ENCODE peak calls at places on chromosome 16, in eight cellular contexts. X, G, L, S, Y, B, F and O are unnamed samples.

GRCh38 chr16:89122322-89122831 is 28.7 kb downstream of the ACSF3 start:
- DNase-seq in L (no peak), S (no peak), X (no peak), Y (peak), G (no peak), B (peak), F (no peak), O (no peak)

GRCh38 chr16:82034981-82035612 is at the start of gene HSD17B2:
- DNase-seq in L (peak), S (no peak), F (no peak), B (no peak), X (no peak), G (no peak), Y (no peak), O (no peak)

GRCh38 chr16:80403871-80404270 is 136.9 kb upstream of the DYNLRB2 start:
- DNase-seq in X (no peak), Y (no peak), F (no peak), G (no peak), L (no peak), S (no peak), B (no peak), O (no peak)

GRCh38 chr16:6019490-6019991 is 921.9 kb upstream of the EEF2KMT start:
- DNase-seq in X (no peak), Y (no peak), B (no peak), F (no peak), L (no peak), G (no peak), S (no peak), O (no peak)

GRCh38 chr16:72013888-72014538 is 5.5 kb downstream of the DHODH start:
- DNase-seq in X (no peak), B (peak), L (no peak), S (no peak), F (no peak), Y (peak), G (peak), O (no peak)

GRCh38 chr16:3501783-3502400 is 1.1 kb downstream of the CLUAP1 start:
- DNase-seq in F (no peak), G (no peak), S (peak), L (no peak), X (no peak), Y (peak), B (no peak), O (no peak)

GRCh38 chr16:50982808-50983207 is 168.3 kb downstream of the SALL1 start:
- DNase-seq in L (no peak), X (no peak), B (no peak), F (no peak), Y (no peak), S (no peak), G (no peak), O (no peak)

GRCh38 chr16:77376358-77376757 is 58.5 kb downstream of the ADAMTS18 start:
- DNase-seq in S (no peak), L (no peak), X (no peak), B (no peak), F (no peak), Y (no peak), G (no peak), O (no peak)

GRCh38 chr16:50297301-50298074 is 31.1 kb downstream of the ADCY7 start:
- DNase-seq in S (peak), Y (no peak), B (peak), G (no peak), X (no peak), L (no peak), F (no peak), O (no peak)

GRCh38 chr16:62034236-62035114 is 1.8 kb downstream of the CDH8 start:
- DNase-seq in F (no peak), L (no peak), Y (no peak), S (no peak), G (no peak), X (no peak), B (no peak), O (no peak)

DNA sequence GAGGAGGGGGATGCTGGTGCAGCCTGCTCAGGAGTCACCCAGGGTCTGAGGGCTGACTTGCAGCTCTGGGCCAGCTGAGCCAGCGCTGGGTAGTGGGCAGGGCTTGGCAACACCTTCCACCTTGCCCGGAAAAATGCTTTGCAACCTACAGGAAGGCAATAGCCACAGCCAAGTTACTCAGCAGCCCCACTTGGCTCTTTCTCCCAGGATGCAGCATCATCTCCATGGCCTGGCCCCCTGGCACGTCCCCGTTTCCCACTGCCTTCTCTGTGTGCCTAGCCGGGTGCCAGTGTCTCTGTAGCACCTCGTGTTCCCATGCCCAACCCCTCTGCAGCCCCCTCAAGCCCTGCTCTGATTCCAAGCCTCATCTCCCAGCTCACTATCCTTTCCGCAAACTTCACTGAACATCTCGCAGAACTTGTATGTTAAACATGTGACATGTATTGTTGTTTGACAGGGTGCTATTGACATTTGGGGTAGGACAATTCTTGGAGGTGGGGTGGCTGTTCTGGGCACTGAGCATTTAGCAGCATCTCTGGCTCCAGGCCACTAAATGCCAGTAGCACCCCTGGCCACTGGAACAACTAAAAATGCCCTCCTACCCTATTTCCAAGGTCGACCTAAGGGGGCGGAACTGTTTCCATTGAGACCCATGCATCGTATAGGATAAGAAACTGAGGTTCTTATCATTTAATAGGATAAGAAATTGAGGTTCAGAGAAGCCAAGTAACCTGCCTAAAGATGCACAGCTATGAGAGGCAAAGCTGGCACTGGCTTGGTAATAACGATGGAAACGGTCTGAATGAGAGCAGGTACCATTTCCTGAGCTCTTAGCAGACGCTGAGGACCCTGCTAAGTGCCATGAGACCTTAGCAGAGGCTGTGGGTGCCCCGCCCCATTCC is 12.2 kb downstream of the DEXI start:
- DNase-seq in Y (no peak), L (no peak), B (no peak), G (peak), S (no peak), X (no peak), F (no peak), O (no peak)
- TF ChIP-seq POLR2A in Y (no peak), L (no peak), B (no peak), G (peak), S (no peak), X (no peak), F (no peak), O (no peak)

GRCh38 chr16:4801962-4802658 is at the start of gene ROGDI:
- DNase-seq in B (peak), L (peak), F (peak), X (peak), S (peak), G (peak), Y (peak), O (peak)
- TF ChIP-seq POLR2A in B (no peak), L (no peak), F (peak), X (no peak), S (peak), G (peak), Y (no peak), O (peak)

GRCh38 chr16:14585287-14585686 is 44.8 kb downstream of the PARN start:
- DNase-seq in B (peak), F (no peak), L (no peak), S (no peak), X (no peak), G (no peak), Y (no peak), O (no peak)
- TF ChIP-seq POLR2A in B (no peak), F (no peak), L (no peak), S (no peak), X (no peak), G (no peak), Y (no peak), O (no peak)

DNA sequence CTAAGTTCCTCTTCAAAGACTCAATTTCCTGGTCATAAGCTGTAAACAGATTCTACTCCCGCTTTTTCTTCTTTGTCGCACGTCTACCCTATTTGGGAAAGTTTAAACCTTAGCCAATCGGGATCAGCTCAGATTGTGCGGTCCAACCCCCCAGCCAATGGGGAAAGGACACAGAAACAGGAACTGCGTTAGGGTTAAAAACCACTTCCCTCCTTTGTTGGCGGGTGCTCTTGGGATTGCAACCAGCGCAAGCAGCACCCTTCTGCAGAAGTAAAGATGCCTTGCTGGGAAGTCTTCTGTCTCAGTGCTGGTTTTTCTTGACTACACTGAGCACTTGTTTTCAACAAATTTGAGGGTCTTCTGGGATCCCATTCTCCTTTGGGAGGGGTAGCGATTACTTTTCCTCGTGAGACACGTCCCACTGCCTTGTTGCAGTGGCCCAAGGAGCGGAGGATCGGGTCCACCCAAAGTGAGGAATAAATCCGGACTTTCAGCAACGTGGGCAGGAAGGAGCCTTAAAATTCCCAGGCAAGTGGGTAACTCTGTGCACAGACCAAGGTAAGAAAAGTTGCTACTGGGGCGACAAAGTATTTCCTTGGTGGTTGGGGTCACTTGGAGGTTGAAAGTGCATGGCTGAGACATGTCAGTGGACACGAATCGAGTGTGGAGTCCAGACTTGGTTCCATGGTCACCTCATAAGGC is 1.0 kb upstream of the YPEL3 start:
- DNase-seq in X (no peak), L (peak), F (no peak), Y (no peak), B (no peak), G (no peak), S (no peak), O (no peak)
- TF ChIP-seq POLR2A in X (peak), L (no peak), F (no peak), Y (no peak), B (no peak), G (no peak), S (no peak), O (no peak)

GRCh38 chr16:58389724-58390123 is 2.5 kb upstream of the GINS3 start:
- DNase-seq in G (peak), Y (no peak), L (no peak), X (no peak), B (no peak), S (no peak), F (no peak), O (no peak)

GRCh38 chr16:58393138-58393504 is 850 bp downstream of the GINS3 start:
- DNase-seq in L (no peak), F (no peak), G (peak), Y (no peak), S (no peak), X (no peak), B (no peak), O (peak)

GRCh38 chr16:58392215-58393137 is at the start of gene GINS3:
- DNase-seq in F (peak), S (peak), X (peak), G (peak), L (peak), B (peak), Y (peak), O (peak)
- TF ChIP-seq POLR2A in F (peak), S (no peak), X (peak), G (peak), L (no peak), B (no peak), Y (peak), O (peak)

GRCh38 chr16:9103546-9103945 is 12.1 kb downstream of the HAPSTR1 start:
- DNase-seq in S (no peak), Y (no peak), X (no peak), F (no peak), L (no peak), G (no peak), B (no peak), O (no peak)
- TF ChIP-seq POLR2A in S (no peak), Y (no peak), X (no peak), F (no peak), L (no peak), G (no peak), B (no peak), O (no peak)

DNA sequence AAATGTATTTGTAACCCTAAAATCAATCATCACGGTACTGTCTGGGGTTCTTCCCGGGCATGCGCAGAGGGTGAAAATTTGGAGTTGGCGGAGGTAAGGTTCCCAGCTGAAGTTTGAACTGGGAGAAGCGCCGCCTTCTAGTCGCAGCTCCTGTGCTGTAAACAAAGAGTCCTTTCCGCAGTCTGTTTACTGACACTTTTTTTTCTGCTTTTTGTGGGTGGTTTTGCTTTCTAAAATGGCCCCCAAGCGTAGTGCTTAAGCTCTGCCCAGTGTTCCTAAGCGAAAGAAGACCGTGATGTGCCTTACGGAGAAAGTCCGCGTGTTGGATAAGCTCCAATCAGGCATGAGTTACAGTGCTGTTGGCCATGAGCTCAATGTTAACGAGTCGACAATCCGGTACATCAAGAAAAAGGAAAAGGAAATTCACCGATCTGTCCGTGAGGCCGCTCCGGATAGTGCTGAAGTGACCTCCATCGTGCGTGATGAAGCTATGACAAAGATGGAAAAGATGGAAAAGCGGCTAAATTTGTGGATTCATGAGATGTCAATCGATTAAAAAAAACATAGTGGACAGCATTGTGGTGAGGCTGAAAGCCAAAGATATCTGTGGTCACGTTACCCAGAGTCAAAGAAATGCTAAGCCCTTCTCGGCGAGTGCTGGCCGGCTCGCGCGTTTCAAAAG is 570 bp upstream of the CFDP1 start:
- DNase-seq in F (peak), X (peak), S (peak), Y (no peak), L (peak), B (peak), G (peak), O (peak)
- TF ChIP-seq POLR2A in F (peak), X (peak), S (no peak), Y (no peak), L (peak), B (no peak), G (peak), O (no peak)

GRCh38 chr16:66936462-66936861 is 1.1 kb downstream of the CES2 start:
- DNase-seq in X (no peak), S (no peak), Y (no peak), F (no peak), L (no peak), G (peak), B (no peak), O (no peak)

GRCh38 chr16:66934138-66934838 is at the start of gene CIAO2B:
- DNase-seq in S (peak), F (peak), G (peak), X (no peak), B (peak), Y (peak), L (peak), O (peak)

GRCh38 chr16:66936889-66937554 is 1.7 kb downstream of the CES2 start:
- DNase-seq in G (no peak), F (no peak), X (no peak), S (no peak), Y (no peak), L (no peak), B (no peak), O (no peak)

GRCh38 chr16:66933776-66934137 is 445 bp downstream of the CIAO2B start:
- DNase-seq in B (peak), F (no peak), G (no peak), S (no peak), Y (no peak), X (no peak), L (no peak), O (no peak)

GRCh38 chr16:66935319-66936011 is at the start of gene CES2:
- DNase-seq in L (peak), Y (peak), S (no peak), B (peak), X (no peak), F (peak), G (peak), O (no peak)
- TF ChIP-seq POLR2A in L (no peak), Y (no peak), S (peak), B (no peak), X (no peak), F (peak), G (peak), O (no peak)

DNA sequence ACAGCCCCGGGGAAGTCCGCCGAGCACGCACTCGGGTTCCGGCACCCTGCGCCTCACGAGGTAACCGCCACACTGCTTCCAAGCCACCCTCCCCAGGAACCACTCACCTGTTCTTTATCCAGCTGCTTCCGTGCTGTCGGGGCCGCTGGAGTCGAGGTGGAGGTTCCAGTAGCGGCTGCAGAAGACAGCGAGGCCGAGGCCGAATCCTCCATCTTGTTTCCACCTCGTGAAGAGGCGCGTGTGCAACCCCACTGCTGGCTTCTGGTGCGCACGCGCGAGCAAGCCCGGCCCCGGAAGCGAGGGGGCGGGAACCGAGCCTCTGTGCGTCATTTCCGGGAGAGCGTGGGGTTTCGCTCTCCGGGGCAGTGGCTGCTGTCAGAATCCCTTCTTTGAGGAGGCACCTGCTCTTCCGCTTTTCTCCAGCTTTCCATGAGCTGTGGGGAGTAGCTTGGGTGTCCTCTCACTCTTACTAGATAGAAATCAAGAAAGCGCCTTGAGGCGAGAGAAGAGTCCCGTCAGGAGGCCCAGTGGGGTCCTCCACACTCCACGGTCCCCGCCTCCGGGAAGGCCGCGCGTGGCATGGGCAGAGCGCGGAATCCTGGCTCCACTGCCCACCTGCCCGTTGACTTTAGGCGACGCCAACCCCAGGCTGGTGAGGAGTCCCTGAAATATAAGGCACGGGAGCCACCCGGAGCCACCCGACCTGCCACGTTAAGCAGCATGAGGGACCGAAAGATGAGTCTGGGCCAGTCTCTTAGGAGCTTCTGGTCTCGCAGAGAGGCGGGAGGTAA is at the start of gene RSL1D1:
- DNase-seq in Y (peak), B (peak), S (peak), L (peak), X (peak), F (peak), G (peak), O (peak)
- TF ChIP-seq POLR2A in Y (peak), B (no peak), S (peak), L (peak), X (peak), F (peak), G (peak), O (peak)

GRCh38 chr16:84303023-84303422 is 8.3 kb downstream of the WFDC1 start:
- DNase-seq in G (peak), L (no peak), S (peak), X (no peak), F (no peak), B (no peak), Y (peak), O (no peak)

GRCh38 chr16:84303516-84303915 is 8.8 kb downstream of the WFDC1 start:
- DNase-seq in G (no peak), L (no peak), S (no peak), F (no peak), X (no peak), Y (no peak), B (no peak), O (no peak)

GRCh38 chr16:84307209-84307954 is 12.7 kb downstream of the WFDC1 start:
- DNase-seq in B (no peak), L (no peak), G (no peak), X (no peak), S (no peak), F (no peak), Y (no peak), O (no peak)

GRCh38 chr16:84308120-84308519 is 13.4 kb downstream of the WFDC1 start:
- DNase-seq in B (peak), X (no peak), G (peak), F (no peak), Y (peak), S (peak), L (peak), O (peak)

GRCh38 chr16:84306564-84306963 is 11.9 kb downstream of the WFDC1 start:
- DNase-seq in L (no peak), X (no peak), B (no peak), Y (no peak), F (no peak), S (no peak), G (no peak), O (no peak)
- TF ChIP-seq POLR2A in L (no peak), X (no peak), B (no peak), Y (no peak), F (no peak), S (no peak), G (no peak), O (no peak)